ENCODE peak calls at places on chromosome X, in six cellular contexts. P, G, H, T, I and K are unnamed samples.

GRCh38 chrX:56729152-56729557 is at the start of gene NBDY:
- DNase-seq in H (peak; percentile 37), T (peak; percentile 31), G (peak; percentile 15), I (peak; percentile 70), P (no peak), K (peak; percentile 48)

GRCh38 chrX:140765043-140765784 is 55.7 kb downstream of the LINC00632 start:
- DNase-seq in G (peak; percentile 8), T (peak; percentile 62), P (no peak), H (no peak), I (no peak), K (no peak)

GRCh38 chrX:76922100-76922499 is 494.6 kb downstream of the MAGEE1 start:
- DNase-seq in I (no peak), P (no peak), H (no peak), T (no peak), G (no peak), K (no peak)

GRCh38 chrX:19888419-19888879 is 1.0 kb upstream of the SH3KBP1 start:
- DNase-seq in P (no peak), T (peak; percentile 42), G (peak; percentile 71), I (peak; percentile 62), H (peak; percentile 56), K (peak; percentile 3)

GRCh38 chrX:123993326-123993725 is 31.8 kb downstream of the STAG2 start:
- DNase-seq in T (peak; percentile 80), I (no peak), G (peak; percentile 15), H (no peak), P (no peak), K (no peak)

GRCh38 chrX:17459008-17459407 is 84.0 kb downstream of the NHS start:
- DNase-seq in H (no peak), P (no peak), I (peak; percentile 88), T (peak; percentile 88), G (peak; percentile 17), K (peak; percentile 23)

GRCh38 chrX:46755656-46756055 is 3.3 kb downstream of the SLC9A7 start:
- DNase-seq in P (no peak), T (no peak), I (no peak), G (no peak), H (no peak), K (no peak)

GRCh38 chrX:122866527-122866926 is 317.6 kb upstream of the GRIA3 start:
- DNase-seq in G (no peak), H (peak; percentile 2), I (no peak), P (no peak), T (peak; percentile 90), K (no peak)

GRCh38 chrX:153816821-153817220 is 13.5 kb downstream of the PDZD4 start:
- DNase-seq in I (no peak), H (no peak), G (no peak), P (no peak), T (no peak), K (no peak)

GRCh38 chrX:151736685-151737084 is 2.1 kb downstream of the CNGA2 start:
- DNase-seq in I (no peak), P (no peak), T (no peak), G (no peak), H (no peak), K (no peak)

GRCh38 chrX:69253821-69254220 is 88.6 kb upstream of the PJA1 start:
- DNase-seq in G (no peak), P (no peak), H (no peak), T (no peak), I (no peak), K (no peak)

GRCh38 chrX:124497386-124497785 is 151.0 kb downstream of the SH2D1A start:
- DNase-seq in P (no peak), I (no peak), G (no peak), T (no peak), H (no peak), K (no peak)

GRCh38 chrX:101206471-101206870 is 13.1 kb upstream of the DRP2 start:
- DNase-seq in H (no peak), I (peak; percentile 25), P (no peak), T (no peak), G (peak; percentile 45), K (peak; percentile 3)

GRCh38 chrX:117839544-117839943 is 277.1 kb downstream of the KLHL13 start:
- DNase-seq in G (no peak), P (no peak), T (no peak), I (no peak), H (no peak), K (no peak)